ENCODE peak calls at places on chromosomes 5 and 9, in four cellular contexts. G, C, P and L are unnamed samples.

GRCh38 chr9:94212531-94212930 is 46.6 kb upstream of the ZNF169 start:
- DNase-seq in G (no peak), C (no peak), P (no peak), L (no peak)

GRCh38 chr5:150082889-150083288 is 3.5 kb downstream of the CSF1R start:
- DNase-seq in G (no peak), C (no peak), P (peak), L (no peak)

GRCh38 chr9:108800632-108801099 is 55.1 kb downstream of the ACTL7B start:
- DNase-seq in G (no peak), C (no peak), P (no peak), L (no peak)

GRCh38 chr9:33429256-33430080 is 17.9 kb downstream of the AQP3 start:
- DNase-seq in G (no peak), C (no peak), P (no peak), L (no peak)

GRCh38 chr9:135939351-135940265 is 21.6 kb downstream of the UBAC1 start:
- DNase-seq in G (no peak), C (no peak), P (no peak), L (no peak)

GRCh38 chr5:112419596-112420110 is 576 bp upstream of the EPB41L4A start:
- DNase-seq in G (no peak), C (peak), P (peak), L (no peak)

GRCh38 chr5:67808340-67808739 is 407.2 kb upstream of the PIK3R1 start:
- DNase-seq in G (no peak), C (no peak), P (no peak), L (peak)

GRCh38 chr5:148807845-148808244 is 18.6 kb upstream of the ADRB2 start:
- DNase-seq in G (no peak), C (no peak), P (no peak), L (no peak)

GRCh38 chr9:35859310-35859994 is 10.7 kb downstream of the OR13J1 start:
- DNase-seq in G (no peak), C (no peak), P (no peak), L (no peak)

GRCh38 chr9:9004844-9005243 is 1205.3 kb upstream of the DMAC1 start:
- DNase-seq in G (no peak), C (no peak), P (no peak), L (no peak)